ENCODE peak calls at places on chromosome 11, in nine cellular contexts. B is A549, A is stomach, Z is sigmoid colon, Y is SK-N-SH, P is ovary, I is H1, U is K562, D is transverse colon. V is an unnamed sample.

GRCh38 chr11:81237139-81237538 is 1496.5 kb downstream of the FAM181B start:
- DNase-seq in U (no peak), I (no peak), P (no peak), B (peak; percentile 37), A (no peak), Z (no peak), Y (peak; percentile 5), D (no peak), V (no peak)

GRCh38 chr11:58923300-58923788 is 15.9 kb upstream of the GLYATL1 start:
- DNase-seq in Z (no peak), D (peak; percentile 21), U (peak; percentile 15), B (peak; percentile 25), P (no peak), A (no peak), Y (peak; percentile 13), I (no peak), V (no peak)

GRCh38 chr11:34050967-34051348 is 573 bp upstream of the CAPRIN1 start:
- DNase-seq in Z (no peak), Y (no peak), D (no peak), B (no peak), P (no peak), I (no peak), A (no peak), U (no peak), V (no peak)

GRCh38 chr11:66172146-66172545 is 96.3 kb upstream of the RAB1B start:
- DNase-seq in U (no peak), P (no peak), Z (no peak), B (peak; percentile 29), D (no peak), A (no peak), I (no peak), Y (no peak), V (no peak)

GRCh38 chr11:134687548-134687947 is 275.5 kb upstream of the B3GAT1 start:
- DNase-seq in D (no peak), B (no peak), P (no peak), Z (no peak), A (no peak), I (no peak), Y (no peak), U (no peak), V (no peak)

GRCh38 chr11:124762077-124762623 is at the start of gene ESAM:
- DNase-seq in P (no peak), I (no peak), B (peak; percentile 17), Y (peak; percentile 85), D (peak; percentile 84), U (peak; percentile 94), A (peak; percentile 76), Z (no peak), V (no peak)

GRCh38 chr11:83521647-83522596 is 235.8 kb upstream of the CCDC90B start:
- DNase-seq in D (no peak), B (peak; percentile 6), P (no peak), Y (peak; percentile 51), A (no peak), Z (no peak), I (no peak), U (no peak), V (no peak)

GRCh38 chr11:122434786-122435185 is 220.7 kb upstream of the UBASH3B start:
- DNase-seq in Y (no peak), P (no peak), D (no peak), A (no peak), Z (no peak), U (no peak), I (no peak), B (no peak), V (no peak)

GRCh38 chr11:34824425-34824824 is 91.8 kb downstream of the APIP start:
- DNase-seq in A (no peak), B (no peak), U (no peak), D (no peak), P (no peak), Y (no peak), I (no peak), Z (no peak), V (no peak)

GRCh38 chr11:1372660-1373059 is 17.1 kb upstream of the BRSK2 start:
- DNase-seq in Z (no peak), D (no peak), P (no peak), Y (no peak), A (no peak), U (peak; percentile 34), B (no peak), I (no peak), V (no peak)

GRCh38 chr11:1371026-1371325 is 18.8 kb upstream of the BRSK2 start:
- DNase-seq in A (no peak), P (no peak), U (no peak), D (no peak), B (no peak), Y (peak; percentile 14), I (no peak), Z (no peak), V (no peak)

GRCh38 chr11:1370186-1371025 is 19.3 kb upstream of the BRSK2 start:
- DNase-seq in B (no peak), D (no peak), P (no peak), Z (no peak), A (no peak), U (no peak), I (no peak), Y (peak; percentile 19), V (no peak)

GRCh38 chr11:1371836-1372465 is 17.8 kb upstream of the BRSK2 start:
- DNase-seq in Y (peak; percentile 24), U (no peak), I (no peak), B (no peak), Z (no peak), P (no peak), A (no peak), D (no peak), V (no peak)

GRCh38 chr11:1371377-1371776 is 18.4 kb upstream of the BRSK2 start:
- DNase-seq in Z (no peak), U (no peak), Y (peak; percentile 18), P (no peak), D (no peak), I (no peak), A (no peak), B (no peak), V (no peak)
- H3K4me1 ChIP-seq in Z (no peaks in the 10 kb centered on the region), U (no peaks in the 10 kb centered on the region), Y (no peaks in the 10 kb centered on the region), P (no peaks in the 10 kb centered on the region), D (no peaks in the 10 kb centered on the region), I (no peaks in the 10 kb centered on the region), A (no peaks in the 10 kb centered on the region), B (peaks cover 19% of the 10 kb centered on the region), V (no peaks in the 10 kb centered on the region)

GRCh38 chr11:31825453-31826391 is 14.6 kb upstream of the PAX6 start:
- DNase-seq in Z (no peak), A (no peak), D (no peak), B (no peak), I (no peak), U (no peak), Y (peak; percentile 36), P (no peak), V (no peak)
- TF ChIP-seq EP300 in Z (no peak), A (no peak), D (no peak), B (no peak), I (no peak), U (no peak), Y (no peak), P (no peak), V (no peak)

GRCh38 chr11:16812274-16812673 is 73.8 kb downstream of the C11orf58 start:
- DNase-seq in D (no peak), P (no peak), B (no peak), Z (peak; percentile 24), U (no peak), I (no peak), Y (no peak), A (no peak), V (no peak)
- H3K27ac ChIP-seq in D (no peak overlapping the region), P (no peak overlapping the region), B (no peak overlapping the region), Z (no peak overlapping the region), U (no peak overlapping the region), I (no peak overlapping the region), Y (no peak overlapping the region), A (no peak overlapping the region), V (peak overlapping the region; percentile 72)

GRCh38 chr11:70251583-70252285 is 18.8 kb upstream of the PPFIA1 start:
- DNase-seq in U (no peak), I (no peak), A (no peak), P (no peak), B (no peak), Z (no peak), Y (no peak), D (no peak), V (no peak)
- H3K4me1 ChIP-seq in U (peaks cover 11% of the 10 kb centered on the region), I (no peaks in the 10 kb centered on the region), A (no peaks in the 10 kb centered on the region), P (no peaks in the 10 kb centered on the region), B (peaks cover 9% of the 10 kb centered on the region), Z (no peaks in the 10 kb centered on the region), Y (no peaks in the 10 kb centered on the region), D (no peaks in the 10 kb centered on the region), V (no peaks in the 10 kb centered on the region)